ENCODE peak calls at places on chromosomes 6 and 20, in seven cellular contexts. T is lower lobe of right lung, A is heart left ventricle, X is iPS DF 6.9, Z is A549, H is cardiac muscle cell, O is mammary epithelial cell. C is an unnamed sample. For H3K4me1, the result is how much of the 10 kb centered on the place peaks cover.

GRCh38 chr20:43681991-43682410 is 15.1 kb downstream of the MYBL2 start:
- DNase-seq in T (no peak), A (no peak), X (no peak), Z (no peak), H (no peak), O (no peak), C (no peak)

GRCh38 chr20:19620471-19620870 is 137.6 kb upstream of the RIN2 start:
- DNase-seq in T (no peak), A (no peak), X (peak), Z (no peak), H (no peak), O (no peak), C (no peak)

GRCh38 chr6:6697620-6698019 is 109.1 kb downstream of the LY86 start:
- DNase-seq in T (no peak), A (no peak), X (no peak), Z (no peak), H (no peak), O (peak), C (no peak)

GRCh38 chr20:54389872-54390271 is 85.5 kb upstream of the DOK5 start:
- DNase-seq in T (no peak), A (no peak), X (no peak), Z (no peak), H (peak), O (no peak), C (no peak)

GRCh38 chr6:43604174-43604573 is 24.9 kb downstream of the GTPBP2 start:
- DNase-seq in T (no peak), A (no peak), X (no peak), Z (no peak), H (peak), O (peak), C (no peak)

GRCh38 chr20:370151-370600 is 10.4 kb upstream of the TRIB3 start:
- DNase-seq in T (peak), A (no peak), X (no peak), Z (peak), H (no peak), O (no peak), C (no peak)

GRCh38 chr20:61609461-61609860 is 357.4 kb downstream of the CDH4 start:
- DNase-seq in T (peak), A (no peak), X (no peak), Z (no peak), H (no peak), O (no peak), C (no peak)

GRCh38 chr20:10777713-10778112 is 103.9 kb upstream of the JAG1 start:
- DNase-seq in T (no peak), A (no peak), X (no peak), Z (no peak), H (no peak), O (no peak), C (no peak)

GRCh38 chr6:132333639-132334516 is 67.4 kb downstream of the MOXD1 start:
- DNase-seq in T (no peak), A (peak), X (no peak), Z (peak), H (peak), O (peak), C (peak)

GRCh38 chr20:13333793-13334192 is 112.7 kb downstream of the ISM1 start:
- DNase-seq in T (no peak), A (no peak), X (no peak), Z (peak), H (peak), O (no peak), C (no peak)

GRCh38 chr6:52495859-52496396 is 75.8 kb downstream of the EFHC1 start:
- DNase-seq in T (no peak), A (no peak), X (no peak), Z (no peak), H (no peak), O (no peak), C (no peak)

GRCh38 chr20:50711113-50711825 is 19.9 kb upstream of the RIPOR3 start:
- DNase-seq in T (no peak), A (no peak), X (no peak), Z (no peak), H (no peak), O (no peak), C (no peak)
- H3K4me3 ChIP-seq in T (no peak), A (no peak), X (no peak), Z (no peak), H (no peak), O (no peak), C (no peak)

DNA sequence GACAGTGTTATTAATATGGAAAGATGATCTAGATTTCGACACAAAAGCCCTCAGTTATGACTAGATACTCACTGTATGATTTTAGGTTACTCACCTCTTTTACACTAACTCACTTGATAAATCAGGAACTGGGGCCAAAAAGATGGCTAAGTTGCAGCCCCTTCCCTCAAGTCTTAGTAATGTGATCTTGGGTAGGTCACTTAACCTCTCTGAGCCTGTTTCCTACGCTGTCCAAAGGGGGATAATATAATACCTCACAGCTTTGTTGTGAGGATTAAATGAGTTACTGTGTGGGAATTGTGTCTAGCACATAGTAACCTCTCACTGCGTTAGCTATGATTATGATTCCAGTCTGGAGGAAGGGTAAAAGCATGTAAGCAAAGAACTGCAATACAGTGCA is 1.3 kb downstream of the TTI1 start:
- DNase-seq in T (no peak), A (no peak), X (no peak), Z (no peak), H (no peak), O (no peak), C (no peak)
- H3K4me1 ChIP-seq in T (half or more), A (under half), X (under half), Z (under half), H (under half), O (under half), C (under half)

DNA sequence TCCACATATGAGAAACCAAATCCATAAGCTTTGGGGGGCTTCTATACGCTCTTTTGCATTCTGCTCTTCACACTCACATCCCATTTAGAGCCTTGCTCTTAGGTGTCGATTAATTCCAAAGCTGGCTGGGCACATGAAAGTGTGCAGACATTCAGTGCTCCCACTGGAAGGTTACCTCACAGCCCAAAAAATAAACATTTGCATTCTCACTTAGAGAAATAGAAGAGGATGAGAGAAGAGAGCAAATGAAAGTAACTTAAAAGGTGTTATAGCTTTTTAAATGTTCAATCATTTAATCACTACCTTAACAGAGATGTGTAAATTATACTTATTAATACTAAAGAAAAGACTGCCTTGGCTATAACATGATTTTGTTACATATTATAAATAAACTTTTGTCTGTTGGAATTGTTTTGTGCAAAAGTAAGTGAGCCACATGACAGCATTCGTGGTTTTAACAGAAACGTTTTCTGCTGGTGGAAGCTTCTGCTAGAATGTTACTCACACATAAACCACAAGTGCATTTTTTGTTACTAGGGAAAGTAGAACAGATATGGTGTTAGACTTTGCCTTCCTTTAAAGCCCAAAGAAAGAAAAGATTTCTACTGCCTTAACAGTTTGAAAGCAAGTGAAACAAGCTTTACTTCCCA is 116.7 kb downstream of the SIM1 start:
- DNase-seq in T (no peak), A (no peak), X (no peak), Z (no peak), H (peak), O (peak), C (no peak)
- H3K4me3 ChIP-seq in T (no peak), A (no peak), X (no peak), Z (no peak), H (no peak), O (no peak), C (no peak)

DNA sequence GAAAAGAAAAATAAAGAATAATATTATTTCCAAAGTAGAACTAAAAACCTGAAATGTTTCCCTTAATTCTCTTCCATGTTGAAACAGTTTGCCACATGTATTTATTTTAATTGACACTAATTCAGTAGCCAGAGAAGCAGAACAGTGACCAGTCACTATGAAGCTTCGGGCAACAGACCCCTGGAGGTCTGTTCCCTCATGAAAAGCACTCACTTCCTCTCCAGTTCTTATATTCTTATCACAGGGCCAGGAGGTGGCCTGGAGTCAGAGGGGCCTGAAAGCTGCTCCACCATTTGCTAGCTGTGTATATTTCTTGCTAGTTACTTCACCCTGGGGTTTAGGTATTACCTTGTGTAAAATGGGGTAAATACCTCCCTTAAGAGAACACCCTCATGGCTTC is 49.1 kb downstream of the MAP7 start:
- DNase-seq in T (no peak), A (no peak), X (no peak), Z (no peak), H (no peak), O (no peak), C (no peak)
- H3K4me1 ChIP-seq in T (under half), A (under half), X (under half), Z (half or more), H (under half), O (under half), C (under half)

GRCh38 chr6:13304101-13304500 is 24.2 kb downstream of the TBC1D7 start:
- DNase-seq in T (no peak), A (no peak), X (no peak), Z (no peak), H (peak), O (no peak), C (no peak)
- H3K4me3 ChIP-seq in T (no peak), A (no peak), X (no peak), Z (no peak), H (no peak), O (no peak), C (no peak)

GRCh38 chr6:3741477-3741871 is 10.0 kb downstream of the PXDC1 start:
- DNase-seq in T (no peak), A (no peak), X (no peak), Z (no peak), H (no peak), O (no peak), C (no peak)

GRCh38 chr6:3740551-3741476 is 10.7 kb downstream of the PXDC1 start:
- DNase-seq in T (no peak), A (no peak), X (no peak), Z (no peak), H (no peak), O (no peak), C (no peak)

GRCh38 chr6:3742426-3743344 is 8.8 kb downstream of the PXDC1 start:
- DNase-seq in T (peak), A (peak), X (no peak), Z (peak), H (peak), O (peak), C (no peak)

GRCh38 chr6:3743541-3743940 is 8.0 kb downstream of the PXDC1 start:
- DNase-seq in T (no peak), A (no peak), X (no peak), Z (no peak), H (no peak), O (no peak), C (no peak)

GRCh38 chr6:3742076-3742425 is 9.5 kb downstream of the PXDC1 start:
- DNase-seq in T (no peak), A (no peak), X (no peak), Z (no peak), H (no peak), O (no peak), C (no peak)
- H3K4me1 ChIP-seq in T (half or more), A (under half), X (under half), Z (under half), H (under half), O (under half), C (under half)

GRCh38 chr6:129683606-129684322 is 26.2 kb downstream of the ARHGAP18 start:
- DNase-seq in T (peak), A (peak), X (no peak), Z (peak), H (peak), O (peak), C (peak)
- H3K4me3 ChIP-seq in T (no peak), A (no peak), X (no peak), Z (no peak), H (no peak), O (peak), C (no peak)

GRCh38 chr20:51772236-51772635 is 4.0 kb upstream of the ATP9A start:
- DNase-seq in T (no peak), A (no peak), X (no peak), Z (no peak), H (no peak), O (no peak), C (no peak)
- H3K4me1 ChIP-seq in T (under half), A (under half), X (under half), Z (under half), H (under half), O (under half), C (under half)

DNA sequence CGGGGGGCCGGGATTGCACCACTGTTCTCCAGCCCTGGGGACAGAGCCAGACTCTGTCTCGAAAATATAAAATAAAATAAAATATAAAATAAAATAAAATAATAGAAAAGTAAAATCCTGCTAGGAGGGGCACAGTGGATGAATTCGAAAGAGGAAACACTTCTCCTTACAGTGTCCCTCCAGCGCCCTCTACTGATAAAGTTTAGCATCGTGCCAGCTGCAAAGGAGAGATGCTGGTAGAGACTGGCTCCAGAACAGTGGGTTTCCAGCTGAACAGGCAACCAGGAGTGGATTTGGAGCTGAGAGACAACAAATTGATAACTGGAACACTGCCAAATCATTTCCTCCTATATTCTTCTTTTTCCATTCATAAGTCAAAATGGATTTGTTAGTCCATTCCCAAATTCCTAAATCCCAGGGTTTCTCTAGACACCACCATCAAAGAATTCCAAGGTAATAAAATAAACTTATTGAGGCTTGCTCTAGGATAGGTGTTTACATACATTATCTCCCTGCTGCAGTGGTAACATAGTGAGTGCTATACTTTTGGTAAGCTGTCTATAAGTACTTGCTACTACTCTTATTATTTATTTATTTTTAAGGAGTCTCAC is 31.7 kb upstream of the TBPL1 start:
- DNase-seq in T (peak), A (peak), X (peak), Z (peak), H (peak), O (peak), C (peak)
- H3K4me3 ChIP-seq in T (no peak), A (peak), X (no peak), Z (peak), H (no peak), O (no peak), C (no peak)